ENCODE peak calls at places on chromosome 3, in six cellular contexts. L is GM18507; K is AG08395; I is stimulated activated CD4-positive, alpha-beta T cell treated with anti-CD3 and anti-CD28 coated beads, Interleukin-2, amount 100 ng/mL, for 24 hours; E is heart right ventricle; X is RWPE1. Z is an unnamed sample.

GRCh38 chr3:46607603-46608028 is 4.7 kb upstream of the FAM240A start:
- DNase-seq in E (no peak), X (no peak), L (no peak), I (no peak), K (no peak), Z (peak)

GRCh38 chr3:72281551-72281950 is 496.6 kb upstream of the PROK2 start:
- DNase-seq in E (no peak), L (no peak), K (no peak), X (no peak), I (no peak), Z (no peak)

GRCh38 chr3:31733234-31733667 is 200.5 kb downstream of the STT3B start:
- DNase-seq in E (no peak), L (no peak), K (no peak), X (no peak), I (no peak), Z (no peak)

GRCh38 chr3:48765376-48765775 is 48.4 kb upstream of the IP6K2 start:
- DNase-seq in K (no peak), X (peak), I (no peak), E (no peak), L (no peak), Z (no peak)

GRCh38 chr3:126529585-126530170 is 5.7 kb downstream of the CHST13 start:
- DNase-seq in K (no peak), X (no peak), L (no peak), I (no peak), E (no peak), Z (peak)

GRCh38 chr3:71127463-71128243 is 455.9 kb downstream of the FOXP1 start:
- DNase-seq in I (peak), E (no peak), L (no peak), X (no peak), K (peak), Z (no peak)

GRCh38 chr3:183378545-183378944 is 49.9 kb downstream of the MCF2L2 start:
- DNase-seq in E (no peak), K (no peak), I (no peak), L (no peak), X (no peak), Z (no peak)

GRCh38 chr3:58630081-58630709 is 36.4 kb downstream of the FAM3D start:
- DNase-seq in K (peak), X (peak), I (peak), E (no peak), L (peak), Z (no peak)

GRCh38 chr3:42946050-42946449 is 33.1 kb upstream of the GASK1A start:
- DNase-seq in L (no peak), X (no peak), I (no peak), E (no peak), K (no peak), Z (no peak)

GRCh38 chr3:192824313-192824712 is 93.3 kb downstream of the MB21D2 start:
- DNase-seq in L (no peak), X (no peak), K (no peak), I (no peak), E (no peak), Z (no peak)

GRCh38 chr3:80050826-80051601 is 283.2 kb upstream of the ROBO1 start:
- DNase-seq in K (no peak), L (no peak), X (no peak), E (no peak), I (no peak), Z (no peak)

GRCh38 chr3:102378216-102378615 is 56.6 kb upstream of the ZPLD1 start:
- DNase-seq in K (no peak), E (no peak), L (no peak), X (peak), I (no peak), Z (no peak)

GRCh38 chr3:152051501-152052404 is 178.3 kb downstream of the SUCNR1 start:
- DNase-seq in I (no peak), K (peak), E (no peak), L (no peak), X (no peak), Z (no peak)

GRCh38 chr3:21028412-21028811 is 722.6 kb downstream of the ZNF385D start:
- DNase-seq in X (no peak), L (no peak), K (no peak), E (no peak), I (no peak), Z (no peak)

GRCh38 chr3:62863648-62864047 is 11.6 kb downstream of the CADPS start:
- DNase-seq in X (no peak), L (no peak), E (no peak), I (no peak), K (no peak), Z (no peak)

GRCh38 chr3:157082305-157082981 is 77.5 kb downstream of the CCNL1 start:
- DNase-seq in L (no peak), K (peak), E (no peak), I (no peak), X (peak), Z (no peak)